ENCODE peak calls at places on chromosomes 13 and 19, in ten cellular contexts. R is thoracic aorta, P is neural progenitor cell, L is breast epithelium, D is dorsolateral prefrontal cortex, S is thyroid gland, T is ascending aorta, Z is cardiac muscle cell, E is aorta, W is fibroblast of lung. H is an unnamed sample.

GRCh38 chr13:79533781-79534400 is 52.9 kb downstream of the NDFIP2 start:
- DNase-seq in W (peak), D (no peak), E (no peak), R (no peak), T (no peak), P (no peak), L (no peak), S (no peak), Z (no peak), H (no peak)

GRCh38 chr13:113860579-113861432 is 3.1 kb downstream of the GAS6 start:
- DNase-seq in E (no peak), R (no peak), L (peak), T (no peak), P (peak), S (peak), W (peak), Z (peak), D (peak), H (peak)

GRCh38 chr19:17329061-17329767 is 5.4 kb downstream of the ANO8 start:
- DNase-seq in S (no peak), P (peak), R (no peak), W (no peak), E (no peak), D (no peak), T (no peak), Z (no peak), L (no peak), H (no peak)

GRCh38 chr19:3243851-3244700 is 19.6 kb downstream of the CELF5 start:
- DNase-seq in S (peak), E (no peak), Z (peak), W (peak), L (no peak), P (peak), R (no peak), T (no peak), D (no peak), H (no peak)

GRCh38 chr19:34996978-34997640 is 3.0 kb upstream of the GRAMD1A start:
- DNase-seq in Z (no peak), W (no peak), P (no peak), T (no peak), R (no peak), S (no peak), L (no peak), D (no peak), E (no peak), H (peak)

GRCh38 chr19:51441410-51442390 is 16.6 kb downstream of the SIGLEC8 start:
- DNase-seq in L (no peak), D (no peak), W (no peak), R (no peak), Z (no peak), E (no peak), S (no peak), P (no peak), T (peak), H (no peak)

GRCh38 chr19:16594681-16595091 is 22.5 kb upstream of the SLC35E1 start:
- DNase-seq in R (no peak), S (no peak), L (no peak), P (no peak), D (no peak), E (no peak), W (no peak), T (no peak), Z (no peak), H (no peak)

GRCh38 chr13:45258339-45258685 is 57.5 kb upstream of the KCTD4 start:
- DNase-seq in R (no peak), L (no peak), S (peak), Z (peak), D (no peak), P (no peak), T (no peak), E (no peak), W (no peak), H (peak)

GRCh38 chr19:39970424-39970673 is 616 bp upstream of the PSMC4 start:
- DNase-seq in P (no peak), D (no peak), R (no peak), S (no peak), T (no peak), E (no peak), L (no peak), W (no peak), Z (no peak), H (no peak)

GRCh38 chr19:43618921-43619261 is 538 bp downstream of the ZNF428 start:
- DNase-seq in E (no peak), S (no peak), T (no peak), D (no peak), W (no peak), P (no peak), R (no peak), Z (no peak), L (no peak), H (no peak)

GRCh38 chr19:8655340-8655709 is 24.9 kb downstream of the NFILZ start:
- DNase-seq in D (no peak), Z (no peak), L (no peak), P (no peak), W (no peak), S (no peak), E (no peak), R (no peak), T (no peak), H (no peak)

GRCh38 chr13:43835701-43836100 is 43.8 kb downstream of the CCDC122 start:
- DNase-seq in W (peak), D (no peak), S (no peak), P (no peak), E (no peak), L (no peak), T (no peak), Z (no peak), R (no peak), H (no peak)

GRCh38 chr19:50418186-50419021 is at the start of gene SPIB:
- DNase-seq in S (no peak), D (no peak), E (no peak), W (no peak), T (no peak), P (peak), Z (peak), L (no peak), R (no peak), H (no peak)
- H3K4me3 ChIP-seq in S (no peak), D (no peak), E (no peak), W (no peak), T (no peak), P (peak), Z (peak), L (no peak), R (no peak), H (no peak)

DNA sequence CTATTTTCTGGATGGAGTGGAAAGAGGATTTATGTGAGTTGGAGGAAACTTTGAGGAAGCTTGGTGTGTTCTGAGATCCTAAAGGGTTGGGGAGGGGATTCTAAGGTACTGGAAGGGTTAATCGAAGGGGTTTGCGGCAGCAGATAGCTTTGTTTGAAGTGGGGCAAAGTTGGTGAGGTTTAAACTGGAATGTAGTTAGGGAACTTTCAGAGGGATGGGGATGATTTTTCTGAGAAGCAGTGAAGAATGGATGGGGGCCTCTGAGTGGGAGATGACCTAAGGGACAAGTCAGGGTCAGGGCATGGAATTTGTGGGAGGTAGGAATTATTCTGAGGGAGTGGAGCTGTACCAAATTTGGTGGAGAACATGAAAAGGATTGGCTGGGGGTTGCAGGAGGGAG is 3.9 kb downstream of the SAE1 start:
- DNase-seq in E (no peak), P (no peak), Z (no peak), S (no peak), T (no peak), L (no peak), D (no peak), R (no peak), W (no peak), H (no peak)
- H3K27ac ChIP-seq in E (no peak), P (no peak), Z (peak), S (peak), T (no peak), L (no peak), D (no peak), R (no peak), W (no peak), H (no peak)

DNA sequence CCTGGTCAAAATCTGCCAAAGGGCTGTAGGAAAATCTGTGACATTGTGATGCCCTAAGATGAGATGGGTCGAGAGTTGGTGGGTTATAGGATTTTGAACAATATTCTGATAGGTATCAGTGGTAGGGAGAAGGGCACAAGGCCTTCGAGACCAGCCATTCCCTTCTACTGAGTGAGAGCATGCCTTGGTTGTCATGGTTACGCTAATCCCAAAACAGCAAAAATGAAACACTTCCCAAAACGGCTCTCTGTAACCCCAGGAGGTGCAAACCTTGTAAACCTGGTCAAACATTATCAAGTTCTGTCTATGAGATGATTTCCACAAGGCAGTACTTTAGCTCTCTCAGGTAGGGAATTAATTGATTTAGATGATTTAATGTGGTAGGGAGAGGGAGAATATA is 158.7 kb upstream of the RNF113B start:
- DNase-seq in P (peak), W (no peak), T (no peak), R (no peak), E (no peak), D (no peak), S (no peak), L (no peak), Z (no peak), H (no peak)
- H3K4me3 ChIP-seq in P (no peak), W (no peak), T (no peak), R (no peak), E (no peak), D (no peak), S (no peak), L (no peak), Z (no peak), H (no peak)

GRCh38 chr13:95300625-95301134 is 571 bp downstream of the ABCC4 start:
- DNase-seq in P (peak), L (no peak), D (no peak), W (peak), T (no peak), R (no peak), S (peak), E (peak), Z (peak), H (peak)
- H3K27ac ChIP-seq in P (no peak), L (no peak), D (peak), W (peak), T (peak), R (no peak), S (peak), E (no peak), Z (no peak), H (peak)

H was measured in lower lobe of right lung.